ENCODE peak calls at places on chromosome 6, in seven cellular contexts. X is stromal cell of bone marrow, Y is psoas muscle, G is NCI-H748 treated with DMSO at 0.1 percent for 48 hours, I is cerebellar cortex, A is NCI-H1694, M is trophoblast cell. B is an unnamed sample.

GRCh38 chr6:30915591-30915946 is 1.5 kb downstream of the VARS2 start:
- DNase-seq in Y (no peak), A (peak), I (peak), X (peak), G (peak), M (peak), B (peak)

GRCh38 chr6:25360611-25361010 is 81.4 kb downstream of the CARMIL1 start:
- DNase-seq in G (no peak), M (no peak), X (no peak), Y (no peak), I (no peak), A (no peak), B (no peak)

GRCh38 chr6:53382421-53382820 is 33.7 kb upstream of the ELOVL5 start:
- DNase-seq in G (no peak), Y (no peak), M (no peak), A (no peak), X (no peak), I (no peak), B (no peak)

GRCh38 chr6:96116674-96117073 is 100.9 kb downstream of the FUT9 start:
- DNase-seq in Y (no peak), X (no peak), G (no peak), I (no peak), M (no peak), A (no peak), B (no peak)

GRCh38 chr6:2733736-2734480 is 16.8 kb downstream of the MYLK4 start:
- DNase-seq in Y (peak), I (peak), M (no peak), X (no peak), A (peak), G (no peak), B (no peak)

GRCh38 chr6:113558966-113559365 is 298.2 kb upstream of the MARCKS start:
- DNase-seq in I (peak), G (no peak), X (peak), A (no peak), M (no peak), Y (no peak), B (no peak)

GRCh38 chr6:13012977-13013680 is 296.6 kb downstream of the PHACTR1 start:
- DNase-seq in M (no peak), Y (peak), X (no peak), I (no peak), G (peak), A (no peak), B (no peak)

GRCh38 chr6:33313709-33314514 is at the start of gene TAPBP:
- DNase-seq in A (no peak), I (peak), X (no peak), M (peak), G (peak), Y (peak), B (peak)

GRCh38 chr6:55014321-55015088 is 159.8 kb upstream of the HCRTR2 start:
- DNase-seq in X (no peak), G (no peak), I (no peak), M (no peak), Y (no peak), A (no peak), B (no peak)

GRCh38 chr6:84685983-84686584 is 78.3 kb downstream of the TBX18 start:
- DNase-seq in G (no peak), A (no peak), Y (no peak), M (no peak), I (peak), X (no peak), B (no peak)

GRCh38 chr6:17602888-17603287 is 2.8 kb downstream of the FAM8A1 start:
- DNase-seq in I (no peak), G (no peak), X (no peak), M (no peak), A (no peak), Y (no peak), B (no peak)

GRCh38 chr6:100612101-100612500 is 147.4 kb upstream of the SIM1 start:
- DNase-seq in X (no peak), Y (no peak), I (peak), A (peak), M (no peak), G (no peak), B (peak)

GRCh38 chr6:146913842-146914562 is 290.2 kb upstream of the STXBP5 start:
- DNase-seq in X (peak), A (no peak), M (peak), I (peak), Y (peak), G (no peak), B (peak)

GRCh38 chr6:112122758-112123157 is 35.4 kb downstream of the FAM229B start:
- DNase-seq in X (no peak), A (no peak), G (no peak), M (no peak), I (no peak), Y (no peak), B (no peak)

GRCh38 chr6:121826156-121826810 is 390.8 kb downstream of the GJA1 start:
- DNase-seq in Y (no peak), M (peak), X (peak), A (no peak), I (peak), G (no peak), B (no peak)